ENCODE peak calls at places on chromosomes 11 and 22, in nine cellular contexts. Q, N, D, Z, P, O, K, U and T are unnamed samples.

GRCh38 chr11:22244986-22245592 is 52.2 kb downstream of the ANO5 start:
- DNase-seq in Q (no peak), N (peak; percentile 18), D (peak; percentile 11), Z (no peak), P (no peak), O (peak; percentile 79), K (no peak), U (no peak), T (peak; percentile 5)

GRCh38 chr11:58494096-58494495 is 13.8 kb downstream of the OR5B21 start:
- DNase-seq in Q (no peak), N (no peak), D (no peak), Z (no peak), P (no peak), O (no peak), K (no peak), U (no peak), T (no peak)

GRCh38 chr11:75655619-75656018 is 13.2 kb downstream of the MAP6 start:
- DNase-seq in Q (no peak), N (no peak), D (no peak), Z (no peak), P (no peak), O (no peak), K (no peak), U (no peak), T (no peak)

GRCh38 chr11:8871283-8871775 is 39.7 kb upstream of the AKIP1 start:
- DNase-seq in Q (no peak), N (no peak), D (peak; percentile 85), Z (no peak), P (no peak), O (peak; percentile 87), K (peak; percentile 81), U (no peak), T (no peak)

GRCh38 chr11:121494355-121495099 is 41.8 kb upstream of the SORL1-AS1 start:
- DNase-seq in Q (no peak), N (peak; percentile 42), D (no peak), Z (no peak), P (no peak), O (no peak), K (no peak), U (peak; percentile 43), T (peak; percentile 28)

GRCh38 chr11:85718991-85719807 is 33.2 kb upstream of the CCDC89 start:
- DNase-seq in Q (peak; percentile 46), N (no peak), D (peak; percentile 46), Z (no peak), P (no peak), O (peak; percentile 90), K (peak; percentile 45), U (no peak), T (no peak)

GRCh38 chr11:34909955-34910354 is 6.2 kb downstream of the APIP start:
- DNase-seq in Q (no peak), N (peak; percentile 85), D (no peak), Z (no peak), P (no peak), O (no peak), K (no peak), U (no peak), T (no peak)

GRCh38 chr11:76787911-76788596 is 4.9 kb downstream of the TSKU start:
- DNase-seq in Q (no peak), N (no peak), D (no peak), Z (peak; percentile 56), P (no peak), O (no peak), K (no peak), U (no peak), T (no peak)

GRCh38 chr11:118605116-118605867 is 2.1 kb upstream of the PHLDB1 start:
- DNase-seq in Q (no peak), N (peak; percentile 14), D (peak; percentile 87), Z (peak; percentile 50), P (no peak), O (peak; percentile 47), K (peak; percentile 84), U (no peak), T (no peak)

GRCh38 chr11:82682003-82682751 is 51.5 kb downstream of the FAM181B start:
- DNase-seq in Q (no peak), N (peak; percentile 35), D (peak; percentile 35), Z (no peak), P (no peak), O (peak; percentile 73), K (peak; percentile 19), U (no peak), T (peak; percentile 63)

GRCh38 chr11:69969890-69970784 is 108.0 kb upstream of the ANO1 start:
- DNase-seq in Q (no peak), N (no peak), D (no peak), Z (no peak), P (no peak), O (no peak), K (no peak), U (no peak), T (no peak)
- H3K27ac ChIP-seq in Q (no peak overlapping the region), N (no peak overlapping the region), D (no peak overlapping the region), Z (no peak overlapping the region), P (no peak overlapping the region), O (no peak overlapping the region), K (no peak overlapping the region), U (no peak overlapping the region), T (no peak overlapping the region)

GRCh38 chr22:49102367-49102766 is 725.3 kb downstream of the BRD1 start:
- DNase-seq in Q (no peak), N (no peak), D (no peak), Z (peak; percentile 52), P (no peak), O (no peak), K (no peak), U (no peak), T (no peak)

GRCh38 chr22:49101873-49102272 is 725.8 kb downstream of the BRD1 start:
- DNase-seq in Q (peak; percentile 21), N (no peak), D (no peak), Z (peak; percentile 59), P (no peak), O (no peak), K (no peak), U (no peak), T (no peak)

GRCh38 chr22:49103314-49104052 is 724.2 kb downstream of the BRD1 start:
- DNase-seq in Q (peak; percentile 15), N (no peak), D (no peak), Z (no peak), P (no peak), O (peak; percentile 37), K (no peak), U (no peak), T (no peak)

GRCh38 chr22:49106136-49106930 is 721.3 kb downstream of the BRD1 start:
- DNase-seq in Q (no peak), N (no peak), D (no peak), Z (no peak), P (no peak), O (peak; percentile 20), K (no peak), U (no peak), T (no peak)

DNA sequence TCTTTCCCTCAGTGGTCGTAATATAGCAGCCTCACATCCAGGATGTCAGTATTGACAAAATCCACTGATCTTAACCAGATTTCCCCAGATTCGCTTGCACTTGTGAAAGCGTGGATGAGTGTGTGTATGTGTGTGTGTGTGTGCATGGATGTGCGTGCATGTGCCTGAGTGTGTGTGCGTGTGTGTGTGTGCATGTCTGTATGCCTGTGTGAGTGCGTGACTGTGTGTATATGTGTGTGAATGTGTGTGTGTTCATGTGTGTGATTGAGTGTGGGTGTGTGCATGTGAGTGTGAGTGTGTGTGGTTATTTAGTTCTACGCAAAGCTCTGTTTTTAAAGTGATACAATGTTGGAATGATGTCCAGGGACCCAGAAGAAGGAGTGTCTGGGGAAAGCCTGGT is 723.2 kb downstream of the BRD1 start:
- DNase-seq in Q (no peak), N (no peak), D (no peak), Z (no peak), P (no peak), O (no peak), K (no peak), U (no peak), T (no peak)
- H3K4me3 ChIP-seq in Q (no peak overlapping the region), N (no peak overlapping the region), D (no peak overlapping the region), Z (no peak overlapping the region), P (no peak overlapping the region), O (no peak overlapping the region), K (no peak overlapping the region), U (no peak overlapping the region), T (no peak overlapping the region)

GRCh38 chr11:12540913-12541587 is 133.2 kb upstream of the TEAD1 start:
- DNase-seq in Q (no peak), N (no peak), D (no peak), Z (no peak), P (no peak), O (peak; percentile 26), K (no peak), U (no peak), T (no peak)

GRCh38 chr11:12537778-12538401 is 136.3 kb upstream of the TEAD1 start:
- DNase-seq in Q (no peak), N (no peak), D (no peak), Z (no peak), P (no peak), O (no peak), K (no peak), U (no peak), T (no peak)

GRCh38 chr11:12540075-12540685 is 134.0 kb upstream of the TEAD1 start:
- DNase-seq in Q (no peak), N (no peak), D (no peak), Z (no peak), P (no peak), O (no peak), K (no peak), U (no peak), T (no peak)

GRCh38 chr11:12539570-12539969 is 134.7 kb upstream of the TEAD1 start:
- DNase-seq in Q (no peak), N (no peak), D (no peak), Z (no peak), P (no peak), O (no peak), K (no peak), U (no peak), T (no peak)

GRCh38 chr11:12538889-12539421 is 135.3 kb upstream of the TEAD1 start:
- DNase-seq in Q (no peak), N (no peak), D (no peak), Z (no peak), P (no peak), O (no peak), K (no peak), U (no peak), T (no peak)
- H3K27ac ChIP-seq in Q (peak overlapping the region; percentile 82), N (no peak overlapping the region), D (no peak overlapping the region), Z (peak overlapping the region; percentile 32), P (no peak overlapping the region), O (no peak overlapping the region), K (no peak overlapping the region), U (no peak overlapping the region), T (no peak overlapping the region)

DNA sequence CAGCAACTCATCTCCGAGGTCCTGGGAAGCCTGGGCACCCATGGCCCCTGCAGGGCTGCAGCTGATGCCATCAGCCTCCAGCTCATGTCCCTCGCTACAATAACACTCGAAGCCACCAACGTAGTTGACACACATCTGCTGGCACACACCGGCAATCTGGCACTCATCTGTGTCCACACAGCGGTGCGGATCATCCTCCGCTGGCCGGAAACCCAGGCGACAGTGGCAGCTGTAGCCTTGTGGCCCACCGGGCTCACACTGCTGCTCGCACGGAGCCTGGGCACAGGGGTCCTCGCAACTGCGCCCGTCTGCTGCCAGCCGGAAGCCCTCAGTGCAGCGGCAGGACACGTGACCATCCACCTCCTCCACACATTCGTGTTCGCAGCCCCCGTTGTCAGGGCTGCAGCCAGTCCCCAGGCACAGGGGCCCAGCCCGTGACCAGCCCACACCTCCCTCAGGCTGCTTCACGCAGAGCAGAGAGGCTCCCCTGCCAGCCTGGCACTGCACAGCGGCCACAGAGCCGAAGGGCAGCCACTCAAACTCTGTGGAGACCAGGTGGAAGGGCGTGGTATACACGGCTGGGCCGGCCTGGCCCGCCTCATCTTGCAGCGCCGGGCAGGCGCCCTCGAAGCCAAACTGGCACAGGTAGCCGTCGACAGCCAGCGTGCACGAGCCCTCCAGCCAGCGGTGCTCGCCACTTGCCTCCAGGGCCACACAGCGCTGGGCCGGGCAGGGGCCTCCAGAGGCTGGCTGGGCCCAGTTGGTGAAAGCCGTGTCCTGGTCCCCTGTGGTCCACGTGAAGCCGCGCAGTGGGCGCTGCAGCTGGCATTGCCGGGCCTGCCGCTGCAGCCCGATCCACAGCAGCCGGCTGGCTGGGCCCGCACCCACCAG is 678 bp downstream of the CD248 start:
- DNase-seq in Q (no peak), N (no peak), D (no peak), Z (peak; percentile 79), P (no peak), O (no peak), K (no peak), U (no peak), T (no peak)
- H3K4me3 ChIP-seq in Q (no peak overlapping the region), N (no peak overlapping the region), D (peak overlapping the region; percentile 46), Z (peak overlapping the region; percentile 54), P (no peak overlapping the region), O (no peak overlapping the region), K (peak overlapping the region; percentile 62), U (no peak overlapping the region), T (no peak overlapping the region)